ENCODE peak calls at places on chromosomes 4 and X, in ten cellular contexts. One of them, this sample, is unnamed.

GRCh38 chr4:127212701-127213100 is 420.1 kb upstream of the INTU start:
- DNase-seq in testis: no peak
- DNase-seq in astrocyte: peak; percentile 46
- DNase-seq in tibial nerve: no peak
- DNase-seq in gastrocnemius medialis: no peak
- DNase-seq in brain microvascular endothelial cell: no peak
- DNase-seq in dorsolateral prefrontal cortex: no peak
- DNase-seq in osteoblast: no peak
- DNase-seq in pancreas: no peak
- DNase-seq in AG04450: no peak
- DNase-seq in this sample: no peak

GRCh38 chr4:15413010-15413622 is 14.7 kb upstream of the C1QTNF7 start:
- DNase-seq in testis: no peak
- DNase-seq in astrocyte: no peak
- DNase-seq in tibial nerve: no peak
- DNase-seq in gastrocnemius medialis: no peak
- DNase-seq in brain microvascular endothelial cell: no peak
- DNase-seq in dorsolateral prefrontal cortex: no peak
- DNase-seq in osteoblast: no peak
- DNase-seq in pancreas: no peak
- DNase-seq in AG04450: no peak
- DNase-seq in this sample: no peak

GRCh38 chr4:138555584-138555983 is 313.4 kb upstream of the SLC7A11 start:
- DNase-seq in testis: no peak
- DNase-seq in astrocyte: no peak
- DNase-seq in tibial nerve: no peak
- DNase-seq in gastrocnemius medialis: no peak
- DNase-seq in brain microvascular endothelial cell: no peak
- DNase-seq in dorsolateral prefrontal cortex: no peak
- DNase-seq in osteoblast: no peak
- DNase-seq in pancreas: no peak
- DNase-seq in AG04450: no peak
- DNase-seq in this sample: no peak

GRCh38 chr4:110172972-110173371 is 25.4 kb downstream of the ELOVL6 start:
- DNase-seq in testis: no peak
- DNase-seq in astrocyte: no peak
- DNase-seq in tibial nerve: no peak
- DNase-seq in gastrocnemius medialis: no peak
- DNase-seq in brain microvascular endothelial cell: no peak
- DNase-seq in dorsolateral prefrontal cortex: no peak
- DNase-seq in osteoblast: no peak
- DNase-seq in pancreas: no peak
- DNase-seq in AG04450: no peak
- DNase-seq in this sample: no peak

GRCh38 chr4:140635606-140636005 is 66.8 kb upstream of the UCP1 start:
- DNase-seq in testis: peak; percentile 53
- DNase-seq in astrocyte: peak; percentile 42
- DNase-seq in tibial nerve: no peak
- DNase-seq in gastrocnemius medialis: no peak
- DNase-seq in brain microvascular endothelial cell: peak; percentile 26
- DNase-seq in dorsolateral prefrontal cortex: no peak
- DNase-seq in osteoblast: peak; percentile 92
- DNase-seq in pancreas: peak; percentile 46
- DNase-seq in AG04450: no peak
- DNase-seq in this sample: peak; percentile 62

GRCh38 chrX:64152857-64153256 is 52.7 kb downstream of the AMER1 start:
- DNase-seq in testis: no peak
- DNase-seq in astrocyte: no peak
- DNase-seq in tibial nerve: no peak
- DNase-seq in gastrocnemius medialis: no peak
- DNase-seq in brain microvascular endothelial cell: no peak
- DNase-seq in dorsolateral prefrontal cortex: no peak
- DNase-seq in osteoblast: no peak
- DNase-seq in pancreas: no peak
- DNase-seq in AG04450: no peak
- DNase-seq in this sample: no peak

GRCh38 chr4:169045862-169046584 is 36.0 kb upstream of the CBR4 start:
- DNase-seq in testis: no peak
- DNase-seq in astrocyte: no peak
- DNase-seq in tibial nerve: no peak
- DNase-seq in gastrocnemius medialis: no peak
- DNase-seq in brain microvascular endothelial cell: no peak
- DNase-seq in dorsolateral prefrontal cortex: no peak
- DNase-seq in osteoblast: no peak
- DNase-seq in pancreas: no peak
- DNase-seq in AG04450: no peak
- DNase-seq in this sample: no peak

GRCh38 chrX:118745570-118745969 is 18.2 kb downstream of the IL13RA1 start:
- DNase-seq in testis: no peak
- DNase-seq in astrocyte: no peak
- DNase-seq in tibial nerve: no peak
- DNase-seq in gastrocnemius medialis: no peak
- DNase-seq in brain microvascular endothelial cell: no peak
- DNase-seq in dorsolateral prefrontal cortex: no peak
- DNase-seq in osteoblast: no peak
- DNase-seq in pancreas: no peak
- DNase-seq in AG04450: no peak
- DNase-seq in this sample: no peak

GRCh38 chr4:141391771-141392170 is 171.1 kb downstream of the ZNF330 start:
- DNase-seq in testis: no peak
- DNase-seq in astrocyte: peak; percentile 68
- DNase-seq in tibial nerve: no peak
- DNase-seq in gastrocnemius medialis: no peak
- DNase-seq in brain microvascular endothelial cell: no peak
- DNase-seq in dorsolateral prefrontal cortex: no peak
- DNase-seq in osteoblast: no peak
- DNase-seq in pancreas: no peak
- DNase-seq in AG04450: no peak
- DNase-seq in this sample: peak; percentile 53

GRCh38 chrX:139203681-139204575 is 326.6 kb upstream of the F9 start:
- DNase-seq in testis: peak; percentile 31
- DNase-seq in astrocyte: no peak
- DNase-seq in tibial nerve: no peak
- DNase-seq in gastrocnemius medialis: no peak
- DNase-seq in brain microvascular endothelial cell: no peak
- DNase-seq in dorsolateral prefrontal cortex: no peak
- DNase-seq in osteoblast: no peak
- DNase-seq in pancreas: no peak
- DNase-seq in AG04450: no peak
- DNase-seq in this sample: no peak

GRCh38 chrX:21509912-21510311 is 135.7 kb downstream of the CNKSR2 start:
- DNase-seq in testis: no peak
- DNase-seq in astrocyte: peak; percentile 37
- DNase-seq in tibial nerve: no peak
- DNase-seq in gastrocnemius medialis: no peak
- DNase-seq in brain microvascular endothelial cell: no peak
- DNase-seq in dorsolateral prefrontal cortex: no peak
- DNase-seq in osteoblast: no peak
- DNase-seq in pancreas: no peak
- DNase-seq in AG04450: no peak
- DNase-seq in this sample: peak; percentile 1

GRCh38 chrX:121579016-121579760 is 531.8 kb downstream of the GLUD2 start:
- DNase-seq in testis: peak; percentile 39
- DNase-seq in astrocyte: no peak
- DNase-seq in tibial nerve: no peak
- DNase-seq in gastrocnemius medialis: no peak
- DNase-seq in brain microvascular endothelial cell: peak; percentile 3
- DNase-seq in dorsolateral prefrontal cortex: peak; percentile 12
- DNase-seq in osteoblast: no peak
- DNase-seq in pancreas: no peak
- DNase-seq in AG04450: no peak
- DNase-seq in this sample: no peak

GRCh38 chr4:84529169-84529751 is 30.2 kb upstream of the NKX6-1 start:
- DNase-seq in testis: no peak
- DNase-seq in astrocyte: no peak
- DNase-seq in tibial nerve: no peak
- DNase-seq in gastrocnemius medialis: no peak
- DNase-seq in brain microvascular endothelial cell: no peak
- DNase-seq in dorsolateral prefrontal cortex: no peak
- DNase-seq in osteoblast: no peak
- DNase-seq in pancreas: no peak
- DNase-seq in AG04450: no peak
- DNase-seq in this sample: peak; percentile 34

GRCh38 chr4:1290165-1290977 is 680 bp downstream of the MAEA start:
- DNase-seq in testis: peak; percentile 38
- DNase-seq in astrocyte: no peak
- DNase-seq in tibial nerve: no peak
- DNase-seq in gastrocnemius medialis: no peak
- DNase-seq in brain microvascular endothelial cell: no peak
- DNase-seq in dorsolateral prefrontal cortex: no peak
- DNase-seq in osteoblast: peak; percentile 64
- DNase-seq in pancreas: peak; percentile 70
- DNase-seq in AG04450: no peak
- DNase-seq in this sample: peak; percentile 12

GRCh38 chrX:13048265-13048664 is 3.8 kb upstream of the FAM9C start:
- DNase-seq in testis: no peak
- DNase-seq in astrocyte: no peak
- DNase-seq in tibial nerve: no peak
- DNase-seq in gastrocnemius medialis: no peak
- DNase-seq in brain microvascular endothelial cell: peak; percentile 45
- DNase-seq in dorsolateral prefrontal cortex: no peak
- DNase-seq in osteoblast: peak; percentile 68
- DNase-seq in pancreas: no peak
- DNase-seq in AG04450: no peak
- DNase-seq in this sample: no peak

GRCh38 chrX:68834371-68835103 is 5.7 kb downstream of the EFNB1 start:
- DNase-seq in testis: no peak
- DNase-seq in astrocyte: no peak
- DNase-seq in tibial nerve: no peak
- DNase-seq in gastrocnemius medialis: no peak
- DNase-seq in brain microvascular endothelial cell: no peak
- DNase-seq in dorsolateral prefrontal cortex: no peak
- DNase-seq in osteoblast: peak; percentile 81
- DNase-seq in pancreas: no peak
- DNase-seq in AG04450: no peak
- DNase-seq in this sample: no peak

GRCh38 chr4:97235516-97235915 is 907.8 kb downstream of the STPG2 start:
- DNase-seq in testis: no peak
- DNase-seq in astrocyte: no peak
- DNase-seq in tibial nerve: no peak
- DNase-seq in gastrocnemius medialis: no peak
- DNase-seq in brain microvascular endothelial cell: no peak
- DNase-seq in dorsolateral prefrontal cortex: no peak
- DNase-seq in osteoblast: no peak
- DNase-seq in pancreas: no peak
- DNase-seq in AG04450: no peak
- DNase-seq in this sample: no peak

GRCh38 chr4:26116057-26116456 is 202.0 kb downstream of the SMIM20 start:
- DNase-seq in testis: no peak
- DNase-seq in astrocyte: no peak
- DNase-seq in tibial nerve: no peak
- DNase-seq in gastrocnemius medialis: no peak
- DNase-seq in brain microvascular endothelial cell: no peak
- DNase-seq in dorsolateral prefrontal cortex: no peak
- DNase-seq in osteoblast: no peak
- DNase-seq in pancreas: no peak
- DNase-seq in AG04450: no peak
- DNase-seq in this sample: peak; percentile 57

GRCh38 chr4:102578819-102579218 is 77.7 kb downstream of the NFKB1 start:
- DNase-seq in testis: no peak
- DNase-seq in astrocyte: no peak
- DNase-seq in tibial nerve: no peak
- DNase-seq in gastrocnemius medialis: no peak
- DNase-seq in brain microvascular endothelial cell: no peak
- DNase-seq in dorsolateral prefrontal cortex: peak; percentile 24
- DNase-seq in osteoblast: no peak
- DNase-seq in pancreas: no peak
- DNase-seq in AG04450: no peak
- DNase-seq in this sample: no peak

DNA sequence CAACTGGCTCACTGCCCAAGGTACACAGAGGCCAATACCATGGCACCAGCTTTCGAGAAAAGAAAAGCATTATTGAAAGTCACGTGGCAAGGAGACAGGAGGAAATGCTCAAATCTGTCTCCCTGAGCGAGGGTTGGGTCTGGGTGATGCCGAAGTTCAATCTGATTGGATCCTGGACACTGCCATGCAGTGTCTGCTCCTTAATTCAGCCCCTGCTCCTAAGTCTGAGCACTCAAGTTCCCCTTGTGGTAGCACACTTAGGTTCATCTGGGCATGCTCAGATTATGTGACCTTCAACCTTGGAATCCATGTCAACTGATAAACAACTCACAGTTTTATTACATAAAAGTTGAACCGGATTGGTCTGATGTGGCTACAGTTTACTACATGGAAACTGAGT is 512.6 kb upstream of the GALNT7 start:
- DNase-seq in testis: no peak
- DNase-seq in astrocyte: no peak
- DNase-seq in tibial nerve: no peak
- DNase-seq in gastrocnemius medialis: no peak
- DNase-seq in brain microvascular endothelial cell: no peak
- DNase-seq in dorsolateral prefrontal cortex: no peak
- DNase-seq in osteoblast: no peak
- DNase-seq in pancreas: no peak
- DNase-seq in AG04450: no peak
- DNase-seq in this sample: no peak
- H3K27ac ChIP-seq in testis: no peak overlapping the region
- H3K27ac ChIP-seq in astrocyte: no peak overlapping the region
- H3K27ac ChIP-seq in tibial nerve: no peak overlapping the region
- H3K27ac ChIP-seq in gastrocnemius medialis: no peak overlapping the region
- H3K27ac ChIP-seq in brain microvascular endothelial cell: no peak overlapping the region
- H3K27ac ChIP-seq in dorsolateral prefrontal cortex: no peak overlapping the region
- H3K27ac ChIP-seq in osteoblast: no peak overlapping the region
- H3K27ac ChIP-seq in pancreas: no peak overlapping the region
- H3K27ac ChIP-seq in AG04450: no peak overlapping the region
- H3K27ac ChIP-seq in this sample: no peak overlapping the region

GRCh38 chrX:115226929-115227328 is 7.0 kb downstream of the LRCH2 start:
- DNase-seq in testis: no peak
- DNase-seq in astrocyte: no peak
- DNase-seq in tibial nerve: no peak
- DNase-seq in gastrocnemius medialis: no peak
- DNase-seq in brain microvascular endothelial cell: peak; percentile 7
- DNase-seq in dorsolateral prefrontal cortex: no peak
- DNase-seq in osteoblast: no peak
- DNase-seq in pancreas: no peak
- DNase-seq in AG04450: no peak
- DNase-seq in this sample: no peak
- TF ChIP-seq CTCF in testis: no peak
- TF ChIP-seq CTCF in astrocyte: peak; percentile 33
- TF ChIP-seq CTCF in tibial nerve: no peak
- TF ChIP-seq CTCF in gastrocnemius medialis: no peak
- TF ChIP-seq CTCF in brain microvascular endothelial cell: peak; percentile 67
- TF ChIP-seq CTCF in dorsolateral prefrontal cortex: peak; percentile 21
- TF ChIP-seq CTCF in osteoblast: peak; percentile 42
- TF ChIP-seq CTCF in pancreas: no peak
- TF ChIP-seq CTCF in AG04450: peak; percentile 53
- TF ChIP-seq CTCF in this sample: no peak

GRCh38 chr4:70754990-70755688 is 33.4 kb downstream of the RUFY3 start:
- DNase-seq in testis: no peak
- DNase-seq in astrocyte: no peak
- DNase-seq in tibial nerve: no peak
- DNase-seq in gastrocnemius medialis: no peak
- DNase-seq in brain microvascular endothelial cell: no peak
- DNase-seq in dorsolateral prefrontal cortex: no peak
- DNase-seq in osteoblast: no peak
- DNase-seq in pancreas: no peak
- DNase-seq in AG04450: no peak
- DNase-seq in this sample: no peak
- H3K27ac ChIP-seq in testis: no peak overlapping the region
- H3K27ac ChIP-seq in astrocyte: no peak overlapping the region
- H3K27ac ChIP-seq in tibial nerve: no peak overlapping the region
- H3K27ac ChIP-seq in gastrocnemius medialis: no peak overlapping the region
- H3K27ac ChIP-seq in brain microvascular endothelial cell: no peak overlapping the region
- H3K27ac ChIP-seq in dorsolateral prefrontal cortex: no peak overlapping the region
- H3K27ac ChIP-seq in osteoblast: no peak overlapping the region
- H3K27ac ChIP-seq in pancreas: no peak overlapping the region
- H3K27ac ChIP-seq in AG04450: no peak overlapping the region
- H3K27ac ChIP-seq in this sample: no peak overlapping the region

GRCh38 chrX:82218361-82218760 is 1016.5 kb downstream of the SH3BGRL start:
- DNase-seq in testis: no peak
- DNase-seq in astrocyte: no peak
- DNase-seq in tibial nerve: no peak
- DNase-seq in gastrocnemius medialis: no peak
- DNase-seq in brain microvascular endothelial cell: no peak
- DNase-seq in dorsolateral prefrontal cortex: no peak
- DNase-seq in osteoblast: no peak
- DNase-seq in pancreas: no peak
- DNase-seq in AG04450: no peak
- DNase-seq in this sample: peak; percentile 0
- TF ChIP-seq CTCF in testis: peak; percentile 14
- TF ChIP-seq CTCF in astrocyte: no peak
- TF ChIP-seq CTCF in tibial nerve: peak; percentile 33
- TF ChIP-seq CTCF in gastrocnemius medialis: no peak
- TF ChIP-seq CTCF in brain microvascular endothelial cell: no peak
- TF ChIP-seq CTCF in dorsolateral prefrontal cortex: peak; percentile 29
- TF ChIP-seq CTCF in osteoblast: peak; percentile 19
- TF ChIP-seq CTCF in pancreas: peak; percentile 39
- TF ChIP-seq CTCF in AG04450: no peak
- TF ChIP-seq CTCF in this sample: no peak

This sample was measured in RWPE1.